ENCODE peak calls at places on chromosome 19, in eight cellular contexts. A, Q, K, R, E, U, O and H are unnamed samples.

GRCh38 chr19:29380581-29380980 is 145.2 kb upstream of the VSTM2B start:
- DNase-seq in R (no peak), O (no peak), A (no peak), K (no peak), Q (peak), E (no peak), U (no peak), H (no peak)

GRCh38 chr19:35596366-35596999 is 10.5 kb downstream of the PMIS2 start:
- DNase-seq in O (no peak), R (no peak), K (no peak), U (no peak), Q (no peak), E (no peak), A (no peak), H (no peak)

GRCh38 chr19:8552810-8553209 is 24.4 kb downstream of the MYO1F start:
- DNase-seq in R (no peak), O (peak), E (no peak), Q (no peak), A (no peak), K (no peak), U (no peak), H (no peak)

GRCh38 chr19:13165091-13165997 is 15.1 kb downstream of the IER2 start:
- DNase-seq in K (no peak), Q (no peak), E (no peak), A (no peak), O (peak), U (no peak), R (no peak), H (no peak)

GRCh38 chr19:13742756-13743155 is 21.6 kb upstream of the MRI1 start:
- DNase-seq in K (no peak), E (no peak), O (no peak), A (no peak), Q (no peak), R (no peak), U (no peak), H (no peak)

GRCh38 chr19:1057185-1057857 is 9.6 kb upstream of the ARHGAP45 start:
- DNase-seq in R (no peak), E (no peak), K (no peak), A (no peak), O (peak), Q (no peak), U (no peak), H (no peak)

GRCh38 chr19:3625996-3626472 is 556 bp downstream of the CACTIN start:
- DNase-seq in E (no peak), R (no peak), U (no peak), O (no peak), Q (no peak), A (no peak), K (no peak), H (no peak)

GRCh38 chr19:31304877-31305312 is 44.3 kb downstream of the TSHZ3 start:
- DNase-seq in R (no peak), K (no peak), A (no peak), O (no peak), E (peak), Q (no peak), U (no peak), H (no peak)

GRCh38 chr19:40235238-40236025 is 8.9 kb upstream of the CCNP start:
- DNase-seq in A (no peak), Q (no peak), R (no peak), U (no peak), O (no peak), E (no peak), K (no peak), H (no peak)

GRCh38 chr19:3250675-3251074 is 26.2 kb downstream of the CELF5 start:
- DNase-seq in R (no peak), K (no peak), U (no peak), E (no peak), O (no peak), A (no peak), Q (no peak), H (no peak)

GRCh38 chr19:48806518-48806817 is 4.4 kb downstream of the BCAT2 start:
- DNase-seq in Q (no peak), A (no peak), E (no peak), R (no peak), K (no peak), U (no peak), O (peak), H (no peak)

GRCh38 chr19:39160889-39161672 is 35.5 kb downstream of the PAK4 start:
- DNase-seq in E (no peak), U (no peak), Q (no peak), A (no peak), O (no peak), R (no peak), K (no peak), H (peak)

GRCh38 chr19:49642488-49643035 is 553 bp downstream of the SCAF1 start:
- DNase-seq in U (no peak), O (no peak), A (no peak), K (no peak), E (no peak), Q (no peak), R (no peak), H (no peak)

GRCh38 chr19:29093553-29093908 is 119.4 kb downstream of the UQCRFS1 start:
- DNase-seq in K (no peak), E (no peak), Q (no peak), R (no peak), U (no peak), A (no peak), O (no peak), H (no peak)

GRCh38 chr19:18470153-18470552 is 32.2 kb upstream of the ISYNA1 start:
- DNase-seq in Q (no peak), K (no peak), E (no peak), U (no peak), R (peak), A (no peak), O (no peak), H (no peak)

GRCh38 chr19:55117063-55117635 is 288 bp downstream of the PPP1R12C start:
- DNase-seq in R (peak), E (no peak), U (no peak), Q (peak), A (no peak), K (no peak), O (no peak), H (peak)

GRCh38 chr19:7534531-7534980 is 961 bp upstream of the PNPLA6 start:
- DNase-seq in R (peak), Q (peak), K (no peak), O (peak), E (peak), U (peak), A (no peak), H (no peak)

GRCh38 chr19:50796128-50796633 is 6.0 kb downstream of the ACP4 start:
- DNase-seq in U (no peak), E (no peak), O (no peak), Q (no peak), R (no peak), A (no peak), K (no peak), H (no peak)

GRCh38 chr19:6693681-6694080 is 23.7 kb upstream of the TNFSF14 start:
- DNase-seq in Q (no peak), R (peak), U (no peak), A (no peak), K (no peak), O (no peak), E (no peak), H (no peak)

GRCh38 chr19:5663904-5664303 is 16.4 kb downstream of the MICOS13 start:
- DNase-seq in O (no peak), K (no peak), U (no peak), R (no peak), E (peak), Q (no peak), A (no peak), H (no peak)

GRCh38 chr19:42250249-42250665 is 4.7 kb downstream of the ERF start:
- DNase-seq in Q (peak), U (no peak), O (no peak), A (no peak), R (peak), E (no peak), K (no peak), H (peak)

GRCh38 chr19:42693760-42694350 is 46.4 kb downstream of the PSG3 start:
- DNase-seq in K (no peak), Q (no peak), A (no peak), O (peak), E (no peak), U (no peak), R (no peak), H (no peak)

GRCh38 chr19:1469936-1470863 is 8.8 kb downstream of the C19orf25 start:
- DNase-seq in Q (no peak), K (peak), U (no peak), O (no peak), E (no peak), A (no peak), R (no peak), H (peak)

GRCh38 chr19:45117666-45118065 is 24.7 kb downstream of the PPP1R37 start:
- DNase-seq in E (no peak), Q (no peak), R (no peak), A (no peak), K (no peak), U (no peak), O (no peak), H (peak)

GRCh38 chr19:50580970-50581636 is 12.9 kb upstream of the LRRC4B start:
- DNase-seq in K (no peak), E (no peak), R (no peak), A (no peak), O (no peak), U (no peak), Q (no peak), H (no peak)

GRCh38 chr19:12665281-12665573 is 1.3 kb downstream of the MAN2B1 start:
- DNase-seq in K (peak), A (peak), U (peak), O (no peak), E (peak), R (peak), Q (no peak), H (no peak)

GRCh38 chr19:7788933-7789323 is 25.9 kb downstream of the CLEC4M start:
- DNase-seq in R (no peak), K (no peak), Q (no peak), U (no peak), E (no peak), A (no peak), O (no peak), H (no peak)

GRCh38 chr19:52188822-52189744 is 769 bp upstream of the PPP2R1A start:
- DNase-seq in R (no peak), O (no peak), Q (peak), A (no peak), K (no peak), E (no peak), U (peak), H (peak)

GRCh38 chr19:46474211-46474610 is 2.8 kb upstream of the PNMA8A start:
- DNase-seq in U (no peak), E (no peak), R (no peak), K (no peak), Q (no peak), A (no peak), O (no peak), H (no peak)

GRCh38 chr19:46470376-46470775 is 987 bp downstream of the PNMA8A start:
- DNase-seq in A (no peak), R (no peak), O (no peak), U (no peak), Q (no peak), K (no peak), E (no peak), H (no peak)

GRCh38 chr19:46472592-46472991 is 1.2 kb upstream of the PNMA8A start:
- DNase-seq in K (no peak), Q (no peak), R (no peak), E (no peak), U (no peak), O (no peak), A (no peak), H (no peak)

GRCh38 chr19:46471116-46471733 is at the start of gene PNMA8A:
- DNase-seq in E (peak), U (peak), O (peak), A (no peak), K (no peak), Q (no peak), R (peak), H (peak)

DNA sequence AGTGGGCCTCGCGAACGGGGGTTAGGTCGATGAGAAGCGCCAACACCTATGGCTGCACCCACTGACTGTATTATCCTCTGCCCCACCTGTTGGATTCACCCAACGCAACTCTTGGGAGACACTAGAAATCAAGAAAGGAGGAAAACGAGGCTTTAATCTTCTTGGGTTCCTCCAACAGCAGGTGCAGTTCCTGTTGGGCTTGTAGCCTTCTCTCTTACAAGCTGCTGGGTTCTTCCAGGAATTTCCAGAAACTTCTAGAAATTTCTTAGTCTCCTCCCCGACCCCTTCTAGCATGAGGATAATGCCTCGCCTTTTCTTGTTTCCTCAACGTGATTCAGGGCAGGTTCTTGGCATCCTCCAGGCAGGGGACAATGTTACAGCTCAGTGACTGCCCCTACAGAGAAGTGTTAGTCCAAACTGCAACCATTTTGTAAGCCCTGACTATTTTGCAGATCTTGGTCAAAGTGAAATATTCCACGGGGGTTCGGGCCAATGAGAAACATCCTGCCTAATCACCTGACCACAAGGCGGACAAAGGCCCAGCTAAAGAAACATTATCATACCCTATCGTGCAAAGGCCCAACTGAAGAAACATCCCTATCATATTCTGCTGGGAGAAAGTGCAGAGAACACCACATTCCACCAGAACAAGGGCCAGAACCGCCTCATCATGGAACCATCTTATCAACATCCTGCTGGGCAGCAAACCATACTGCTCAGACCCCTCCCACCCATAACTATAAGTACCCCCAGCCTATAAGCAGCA is 598 bp upstream of the PNMA8A start:
- DNase-seq in E (no peak), R (no peak), O (no peak), U (no peak), K (no peak), A (no peak), Q (no peak), H (no peak)
- H3K4me3 ChIP-seq in E (no peak), R (no peak), O (peak), U (peak), K (no peak), A (peak), Q (no peak), H (peak)

GRCh38 chr19:53553159-53553558 is 15.2 kb downstream of the ZNF331 start:
- DNase-seq in U (no peak), O (no peak), R (no peak), A (no peak), E (no peak), K (no peak), Q (no peak), H (no peak)
- H3K4me3 ChIP-seq in U (no peak), O (no peak), R (no peak), A (no peak), E (peak), K (peak), Q (no peak), H (no peak)

GRCh38 chr19:10835089-10835753 is 791 bp downstream of the TMED1 start:
- DNase-seq in E (no peak), U (peak), R (no peak), O (no peak), A (no peak), K (peak), Q (peak), H (no peak)
- H3K4me3 ChIP-seq in E (peak), U (peak), R (no peak), O (peak), A (peak), K (peak), Q (peak), H (peak)

DNA sequence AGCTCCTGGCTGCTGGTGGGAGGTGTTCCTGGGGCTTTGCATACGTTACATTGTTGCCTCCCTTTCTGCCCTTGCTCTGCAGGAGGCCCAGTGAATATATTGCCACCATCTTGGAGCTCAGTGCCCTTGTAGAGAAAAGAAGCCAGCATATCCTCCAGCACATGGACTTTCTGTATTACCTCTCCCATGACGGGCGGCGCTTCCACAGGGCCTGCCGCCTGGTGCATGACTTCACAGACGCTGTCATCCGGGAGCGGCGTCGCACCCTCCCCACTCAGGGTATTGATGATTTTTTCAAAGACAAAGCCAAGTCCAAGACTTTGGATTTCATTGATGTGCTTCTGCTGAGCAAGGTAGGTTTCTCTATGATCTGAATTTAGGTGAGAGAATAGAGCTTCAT is 10.5 kb downstream of the CYP4F12 start:
- DNase-seq in Q (no peak), E (no peak), U (no peak), R (no peak), A (no peak), O (no peak), K (no peak), H (no peak)
- H3K4me3 ChIP-seq in Q (no peak), E (no peak), U (no peak), R (no peak), A (no peak), O (no peak), K (no peak), H (no peak)

DNA sequence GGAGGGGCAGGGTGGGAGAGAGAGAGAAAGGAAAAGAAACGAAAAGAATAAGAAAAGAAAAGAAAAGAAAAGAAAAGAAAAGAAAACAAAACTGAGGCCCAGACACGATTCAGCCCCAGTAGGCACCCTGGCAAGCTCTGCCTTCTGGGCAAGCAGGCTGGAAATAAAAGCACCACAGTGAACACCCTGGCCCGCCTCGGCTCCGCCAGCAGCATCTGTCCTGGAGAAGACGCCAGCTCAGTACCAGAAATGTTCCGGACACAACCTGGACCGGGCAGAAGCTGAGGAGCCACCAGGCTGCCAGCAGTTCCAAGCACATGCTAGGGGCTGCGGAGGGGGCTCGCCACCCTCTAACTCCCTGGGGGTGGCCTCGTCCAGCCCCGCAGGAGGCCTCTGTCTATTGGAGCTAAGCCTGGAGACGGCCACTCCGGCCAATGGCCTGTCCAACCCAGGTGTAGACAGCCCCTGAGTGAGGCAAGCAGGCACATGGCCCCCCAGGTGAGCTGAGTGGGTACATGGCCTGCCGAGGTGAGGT is 11.4 kb upstream of the CPAMD8 start:
- DNase-seq in E (no peak), K (no peak), Q (no peak), O (no peak), U (no peak), R (no peak), A (no peak), H (no peak)
- H3K4me3 ChIP-seq in E (no peak), K (no peak), Q (no peak), O (no peak), U (no peak), R (no peak), A (no peak), H (no peak)

GRCh38 chr19:19498255-19498991 is 16.9 kb downstream of the TSSK6 start:
- DNase-seq in O (no peak), A (no peak), U (no peak), E (no peak), R (no peak), K (no peak), Q (no peak), H (no peak)

GRCh38 chr19:19493841-19494546 is 21.4 kb downstream of the TSSK6 start:
- DNase-seq in O (no peak), U (no peak), K (no peak), Q (no peak), E (no peak), A (no peak), R (no peak), H (no peak)

GRCh38 chr19:19492026-19492610 is 23.2 kb downstream of the TSSK6 start:
- DNase-seq in K (no peak), U (no peak), E (no peak), O (no peak), A (no peak), R (no peak), Q (no peak), H (no peak)

GRCh38 chr19:19499272-19499995 is 15.9 kb downstream of the TSSK6 start:
- DNase-seq in E (no peak), R (no peak), O (no peak), Q (no peak), A (no peak), U (no peak), K (no peak), H (no peak)

DNA sequence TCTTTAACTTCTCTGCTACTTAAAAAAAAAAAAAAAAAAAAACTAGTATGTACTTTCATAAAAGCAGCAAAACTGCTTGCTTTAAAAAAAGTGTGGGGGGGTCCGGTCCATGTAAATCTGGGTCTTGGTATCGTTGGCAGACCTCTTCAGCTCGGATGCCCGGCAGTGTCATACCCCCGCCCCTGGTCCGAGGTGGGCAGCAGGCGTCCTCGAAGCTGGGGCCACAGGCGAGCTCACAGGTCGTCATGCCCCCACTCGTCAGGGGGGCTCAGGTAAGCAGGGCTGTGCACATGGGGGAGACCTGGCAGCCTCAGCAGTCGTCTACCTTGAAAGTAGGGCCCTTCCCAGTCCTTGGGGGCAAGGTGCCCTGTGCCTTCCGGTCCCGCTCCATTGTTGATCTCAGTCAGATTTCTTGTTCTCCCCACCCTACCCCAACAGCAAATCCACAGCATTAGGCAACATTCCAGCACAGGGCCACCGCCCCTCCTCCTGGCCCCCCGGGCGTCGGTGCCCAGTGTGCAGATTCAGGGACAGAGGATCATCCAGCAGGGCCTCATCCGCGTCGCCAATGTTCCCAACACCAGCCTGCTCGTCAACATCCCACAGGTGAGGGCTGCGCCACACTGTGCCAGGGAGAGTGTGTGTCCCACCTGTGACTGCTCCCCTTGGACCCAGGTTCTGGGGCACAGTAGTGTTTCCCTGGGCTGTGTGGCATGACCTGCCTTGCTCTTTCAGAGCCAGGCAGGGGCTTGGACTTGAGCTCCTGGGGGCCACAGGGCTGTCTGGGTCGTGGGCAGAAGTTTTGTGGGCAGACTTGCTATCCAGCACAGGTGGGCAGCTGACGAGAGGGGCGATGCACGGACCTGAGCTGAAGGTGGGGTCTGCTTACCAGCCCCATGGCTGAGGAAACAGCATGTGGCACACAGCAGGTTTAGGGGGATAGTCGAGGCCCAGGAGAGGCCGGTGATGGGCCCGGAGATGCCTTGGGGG is 19.4 kb downstream of the TSSK6 start:
- DNase-seq in K (no peak), E (no peak), A (no peak), R (no peak), Q (no peak), U (no peak), O (no peak), H (no peak)
- H3K4me3 ChIP-seq in K (no peak), E (no peak), A (no peak), R (no peak), Q (no peak), U (no peak), O (no peak), H (no peak)